ENCODE peak calls at places on chromosomes 4 and X, in eight cellular contexts. One of them, this sample, is unnamed.

GRCh38 chrX:10401239-10401638 is 219.1 kb downstream of the MID1 start:
- DNase-seq in IMR-90: peak; percentile 20
- DNase-seq in A549: no peak
- DNase-seq in transverse colon: no peak
- DNase-seq in adrenal gland: no peak
- DNase-seq in GM12891: no peak
- DNase-seq in ovary: no peak
- DNase-seq in stomach: no peak
- DNase-seq in this sample: no peak

GRCh38 chrX:24149346-24150050 is at the start of gene ZFX:
- DNase-seq in ovary: peak; percentile 76
- DNase-seq in GM12891: peak; percentile 7
- DNase-seq in IMR-90: peak; percentile 63
- DNase-seq in adrenal gland: peak; percentile 79
- DNase-seq in transverse colon: peak; percentile 82
- DNase-seq in A549: no peak
- DNase-seq in stomach: peak; percentile 77
- DNase-seq in this sample: no peak

GRCh38 chrX:64389489-64389888 is 5.8 kb downstream of the MTMR8 start:
- DNase-seq in IMR-90: no peak
- DNase-seq in adrenal gland: no peak
- DNase-seq in stomach: no peak
- DNase-seq in GM12891: no peak
- DNase-seq in ovary: no peak
- DNase-seq in A549: no peak
- DNase-seq in transverse colon: no peak
- DNase-seq in this sample: no peak

GRCh38 chr4:124183926-124184325 is 528.6 kb downstream of the ANKRD50 start:
- DNase-seq in adrenal gland: no peak
- DNase-seq in GM12891: no peak
- DNase-seq in transverse colon: no peak
- DNase-seq in stomach: no peak
- DNase-seq in IMR-90: peak; percentile 41
- DNase-seq in ovary: no peak
- DNase-seq in A549: no peak
- DNase-seq in this sample: no peak

GRCh38 chrX:44795945-44796450 is 47.8 kb upstream of the DUSP21 start:
- DNase-seq in GM12891: no peak
- DNase-seq in ovary: no peak
- DNase-seq in stomach: no peak
- DNase-seq in A549: no peak
- DNase-seq in IMR-90: no peak
- DNase-seq in adrenal gland: no peak
- DNase-seq in transverse colon: no peak
- DNase-seq in this sample: no peak

GRCh38 chr4:168848112-168848511 is 161.9 kb downstream of the CBR4 start:
- DNase-seq in A549: no peak
- DNase-seq in ovary: no peak
- DNase-seq in IMR-90: no peak
- DNase-seq in adrenal gland: peak; percentile 66
- DNase-seq in GM12891: no peak
- DNase-seq in transverse colon: no peak
- DNase-seq in stomach: no peak
- DNase-seq in this sample: no peak

GRCh38 chr4:51997647-51998046 is 22.5 kb downstream of the LRRC66 start:
- DNase-seq in transverse colon: no peak
- DNase-seq in GM12891: no peak
- DNase-seq in IMR-90: no peak
- DNase-seq in adrenal gland: no peak
- DNase-seq in stomach: no peak
- DNase-seq in A549: no peak
- DNase-seq in ovary: no peak
- DNase-seq in this sample: no peak

GRCh38 chr4:72313121-72313520 is 255.9 kb downstream of the ADAMTS3 start:
- DNase-seq in A549: no peak
- DNase-seq in stomach: no peak
- DNase-seq in IMR-90: no peak
- DNase-seq in GM12891: no peak
- DNase-seq in transverse colon: no peak
- DNase-seq in ovary: no peak
- DNase-seq in adrenal gland: no peak
- DNase-seq in this sample: no peak

GRCh38 chrX:119573840-119574393 is 446 bp upstream of the UBE2A start:
- DNase-seq in transverse colon: no peak
- DNase-seq in stomach: no peak
- DNase-seq in adrenal gland: peak; percentile 61
- DNase-seq in IMR-90: peak; percentile 20
- DNase-seq in A549: peak; percentile 44
- DNase-seq in GM12891: peak; percentile 3
- DNase-seq in ovary: no peak
- DNase-seq in this sample: peak; percentile 36

GRCh38 chr4:119040711-119041185 is 94.9 kb upstream of the MYOZ2 start:
- DNase-seq in adrenal gland: no peak
- DNase-seq in ovary: no peak
- DNase-seq in IMR-90: peak; percentile 93
- DNase-seq in GM12891: no peak
- DNase-seq in stomach: no peak
- DNase-seq in A549: no peak
- DNase-seq in transverse colon: no peak
- DNase-seq in this sample: no peak

GRCh38 chr4:186260504-186261448 is 5.2 kb upstream of the F11 start:
- DNase-seq in A549: no peak
- DNase-seq in ovary: no peak
- DNase-seq in stomach: no peak
- DNase-seq in GM12891: no peak
- DNase-seq in adrenal gland: peak; percentile 65
- DNase-seq in IMR-90: peak; percentile 69
- DNase-seq in transverse colon: no peak
- DNase-seq in this sample: no peak

GRCh38 chr4:39456946-39457763 is 1.6 kb downstream of the RPL9 start:
- DNase-seq in ovary: no peak
- DNase-seq in transverse colon: no peak
- DNase-seq in IMR-90: no peak
- DNase-seq in GM12891: no peak
- DNase-seq in adrenal gland: no peak
- DNase-seq in A549: no peak
- DNase-seq in stomach: no peak
- DNase-seq in this sample: no peak
- TF ChIP-seq POLR2A in ovary: no peak
- TF ChIP-seq POLR2A in transverse colon: no peak
- TF ChIP-seq POLR2A in IMR-90: no peak
- TF ChIP-seq POLR2A in GM12891: no peak
- TF ChIP-seq POLR2A in adrenal gland: no peak
- TF ChIP-seq POLR2A in A549: no peak
- TF ChIP-seq POLR2A in stomach: no peak
- TF ChIP-seq POLR2A in this sample: no peak

DNA sequence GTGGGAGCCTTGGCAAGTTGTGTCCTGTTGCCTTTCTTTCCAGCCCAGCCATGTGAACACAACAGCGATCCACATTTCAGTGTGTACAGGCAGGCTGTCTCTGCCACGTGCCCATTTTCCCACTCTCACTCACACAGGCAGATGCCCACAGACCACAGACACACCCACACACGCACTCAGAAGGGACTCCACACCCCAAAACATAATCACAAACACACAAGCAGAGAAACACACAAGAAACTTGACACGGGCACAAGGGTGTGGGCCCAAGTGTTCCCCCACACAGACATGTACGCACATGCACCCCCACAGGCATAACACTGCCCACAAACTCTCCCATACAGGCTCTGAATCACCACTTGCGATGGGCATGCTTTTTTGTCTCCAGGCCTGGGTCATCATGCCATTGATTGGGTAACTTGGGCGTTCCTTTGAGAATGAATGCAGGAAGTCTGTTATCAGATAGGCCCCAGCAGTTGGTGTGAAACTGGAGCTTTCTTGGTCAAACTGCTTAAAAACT is 84.3 kb downstream of the NBDY start:
- DNase-seq in transverse colon: no peak
- DNase-seq in GM12891: no peak
- DNase-seq in A549: no peak
- DNase-seq in IMR-90: peak; percentile 31
- DNase-seq in adrenal gland: peak; percentile 50
- DNase-seq in stomach: no peak
- DNase-seq in ovary: no peak
- DNase-seq in this sample: peak; percentile 4
- TF ChIP-seq POLR2A in transverse colon: no peak
- TF ChIP-seq POLR2A in GM12891: no peak
- TF ChIP-seq POLR2A in A549: no peak
- TF ChIP-seq POLR2A in IMR-90: no peak
- TF ChIP-seq POLR2A in adrenal gland: no peak
- TF ChIP-seq POLR2A in stomach: no peak
- TF ChIP-seq POLR2A in ovary: no peak
- TF ChIP-seq POLR2A in this sample: no peak

DNA sequence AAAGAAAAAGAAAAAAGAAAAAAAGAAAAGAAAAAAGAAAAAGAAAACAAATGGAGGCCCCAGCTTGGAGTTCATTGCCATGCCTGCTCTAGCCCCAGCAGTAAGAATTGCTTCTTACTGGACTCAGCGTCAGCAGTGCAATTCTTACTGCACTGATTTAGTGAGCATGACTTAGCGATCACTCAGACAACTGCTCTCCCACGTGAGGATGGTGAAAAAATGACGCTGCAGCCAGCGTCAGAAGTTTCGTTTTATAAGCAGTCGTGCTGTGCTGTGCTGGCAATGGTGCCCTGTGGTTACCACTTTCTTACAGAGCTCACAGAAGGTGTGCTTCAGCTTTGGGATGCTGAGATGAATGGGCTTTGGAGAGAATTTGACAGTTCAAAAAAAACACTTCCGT is 68.3 kb upstream of the DDX3X start:
- DNase-seq in transverse colon: peak; percentile 41
- DNase-seq in adrenal gland: peak; percentile 36
- DNase-seq in GM12891: no peak
- DNase-seq in IMR-90: peak; percentile 69
- DNase-seq in A549: no peak
- DNase-seq in stomach: no peak
- DNase-seq in ovary: peak; percentile 38
- DNase-seq in this sample: no peak
- TF ChIP-seq POLR2A in transverse colon: no peak
- TF ChIP-seq POLR2A in adrenal gland: no peak
- TF ChIP-seq POLR2A in GM12891: no peak
- TF ChIP-seq POLR2A in IMR-90: no peak
- TF ChIP-seq POLR2A in A549: no peak
- TF ChIP-seq POLR2A in stomach: no peak
- TF ChIP-seq POLR2A in ovary: no peak
- TF ChIP-seq POLR2A in this sample: no peak

DNA sequence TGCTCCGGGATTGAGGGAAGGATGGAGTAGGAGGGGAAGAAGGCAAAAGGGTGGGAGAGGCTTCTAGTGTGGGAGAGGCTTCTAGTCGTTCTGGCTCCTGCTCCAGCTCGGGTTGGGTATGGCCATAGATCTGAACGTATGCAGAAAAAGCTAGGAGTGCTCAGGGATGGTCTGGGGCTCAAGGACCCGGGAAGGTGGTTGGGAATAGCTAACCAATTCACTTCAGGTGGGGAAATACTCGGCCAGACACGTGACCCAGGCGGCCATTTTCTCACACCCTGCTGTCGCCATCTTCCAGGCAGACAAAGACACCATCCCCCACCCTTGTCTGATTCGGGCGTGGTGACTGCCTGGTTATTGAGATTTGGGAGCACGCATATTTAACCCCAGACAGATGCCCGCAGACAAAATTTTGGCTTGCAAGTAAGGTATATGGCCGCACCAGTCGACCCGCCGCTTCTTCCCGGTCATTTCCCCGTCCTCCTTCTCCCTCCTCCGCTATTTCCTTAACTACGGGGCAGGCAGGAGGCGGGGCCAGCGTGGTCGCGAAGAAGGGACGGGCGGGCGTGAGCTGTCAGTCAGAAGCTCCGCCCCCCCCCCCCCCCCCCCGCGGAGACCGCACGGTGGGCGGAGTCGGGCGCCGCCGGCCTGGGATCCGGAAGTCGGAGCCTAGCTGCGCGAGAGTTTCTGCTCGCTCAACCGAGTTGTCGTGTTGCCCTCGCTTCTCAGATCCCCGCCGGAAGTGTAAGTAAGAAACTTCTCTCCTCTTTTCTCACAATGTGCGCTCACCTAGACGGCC is at the start of gene GNL3L:
- DNase-seq in ovary: peak; percentile 90
- DNase-seq in adrenal gland: peak; percentile 88
- DNase-seq in stomach: peak; percentile 87
- DNase-seq in A549: peak; percentile 70
- DNase-seq in transverse colon: peak; percentile 90
- DNase-seq in GM12891: peak; percentile 52
- DNase-seq in IMR-90: peak; percentile 79
- DNase-seq in this sample: peak; percentile 33
- TF ChIP-seq POLR2A in ovary: peak; percentile 47
- TF ChIP-seq POLR2A in adrenal gland: no peak
- TF ChIP-seq POLR2A in stomach: no peak
- TF ChIP-seq POLR2A in A549: peak; percentile 61
- TF ChIP-seq POLR2A in transverse colon: peak; percentile 27
- TF ChIP-seq POLR2A in GM12891: no peak
- TF ChIP-seq POLR2A in IMR-90: peak; percentile 68
- TF ChIP-seq POLR2A in this sample: no peak

DNA sequence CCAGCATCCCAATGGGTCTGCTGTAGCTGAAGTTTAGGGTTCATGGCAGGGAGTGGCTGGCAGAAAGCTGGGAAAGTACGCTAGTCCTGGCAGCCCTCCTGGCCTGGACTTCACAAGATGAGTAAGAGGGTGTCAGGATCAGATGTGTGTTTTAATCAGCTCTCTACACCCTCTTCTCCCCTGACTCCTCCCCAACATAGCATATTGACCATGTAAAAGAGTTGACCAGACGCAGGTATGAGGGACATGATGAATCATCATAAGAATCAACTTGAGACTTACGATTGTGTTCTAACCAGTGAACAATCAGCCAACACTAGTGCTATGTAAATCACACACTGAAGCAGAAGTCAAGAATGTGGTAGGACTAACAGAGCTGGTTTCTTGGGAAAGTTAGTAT is 5.3 kb downstream of the SOWAHB start:
- DNase-seq in adrenal gland: no peak
- DNase-seq in A549: no peak
- DNase-seq in transverse colon: no peak
- DNase-seq in GM12891: no peak
- DNase-seq in ovary: no peak
- DNase-seq in IMR-90: peak; percentile 15
- DNase-seq in stomach: peak; percentile 33
- DNase-seq in this sample: no peak
- TF ChIP-seq POLR2A in adrenal gland: no peak
- TF ChIP-seq POLR2A in A549: no peak
- TF ChIP-seq POLR2A in transverse colon: no peak
- TF ChIP-seq POLR2A in GM12891: no peak
- TF ChIP-seq POLR2A in ovary: no peak
- TF ChIP-seq POLR2A in IMR-90: no peak
- TF ChIP-seq POLR2A in stomach: no peak
- TF ChIP-seq POLR2A in this sample: no peak

This sample was measured in H54.